ENCODE peak calls at places on chromosomes 1 and 21, in four cellular contexts. Y is right lobe of liver, I is HAP-1, D is left ventricle myocardium inferior. N is an unnamed sample. For H3K9me3, the result is how much of the 10 kb centered on the place peaks cover.

GRCh38 chr21:15455819-15456462 is 273.8 kb upstream of the USP25 start:
- DNase-seq in Y (peak), I (no peak), D (no peak), N (no peak)

GRCh38 chr1:233635765-233636502 is 22.0 kb downstream of the KCNK1 start:
- DNase-seq in Y (no peak), I (no peak), D (no peak), N (no peak)

GRCh38 chr1:181086926-181087325 is 1.6 kb upstream of the IER5 start:
- DNase-seq in Y (no peak), I (no peak), D (no peak), N (no peak)

GRCh38 chr1:64043328-64043727 is 160.1 kb upstream of the UBE2U start:
- DNase-seq in Y (no peak), I (no peak), D (no peak), N (no peak)

GRCh38 chr1:44628962-44629756 is 45.1 kb downstream of the TMEM53 start:
- DNase-seq in Y (no peak), I (no peak), D (no peak), N (no peak)

GRCh38 chr1:236979149-236979890 is 24.9 kb downstream of the MT1HL1 start:
- DNase-seq in Y (no peak), I (no peak), D (no peak), N (no peak)

GRCh38 chr1:77044133-77044849 is 174.9 kb downstream of the PIGK start:
- DNase-seq in Y (no peak), I (no peak), D (no peak), N (no peak)

GRCh38 chr21:44804762-44805161 is 3.1 kb upstream of the UBE2G2 start:
- DNase-seq in Y (no peak), I (no peak), D (no peak), N (no peak)

GRCh38 chr1:147389532-147390184 is 147.2 kb downstream of the CHD1L start:
- DNase-seq in Y (no peak), I (peak), D (no peak), N (no peak)

GRCh38 chr1:243233908-243234307 is 21.2 kb downstream of the CEP170 start:
- DNase-seq in Y (no peak), I (no peak), D (no peak), N (no peak)

GRCh38 chr1:243230914-243231313 is 24.2 kb downstream of the CEP170 start:
- DNase-seq in Y (no peak), I (no peak), D (no peak), N (no peak)

GRCh38 chr1:243227596-243227995 is 27.5 kb downstream of the CEP170 start:
- DNase-seq in Y (no peak), I (no peak), D (no peak), N (no peak)

GRCh38 chr1:243234978-243235657 is 20.0 kb downstream of the CEP170 start:
- DNase-seq in Y (no peak), I (no peak), D (no peak), N (no peak)

GRCh38 chr1:243229526-243229925 is 25.6 kb downstream of the CEP170 start:
- DNase-seq in Y (no peak), I (no peak), D (no peak), N (no peak)
- H3K9me3 ChIP-seq in Y (under half), I (under half), D (under half), N (under half)

GRCh38 chr1:5492861-5493260 is 499.4 kb downstream of the NPHP4 start:
- DNase-seq in Y (no peak), I (no peak), D (no peak), N (no peak)
- H3K9me3 ChIP-seq in Y (under half), I (under half), D (under half), N (under half)

GRCh38 chr1:2823921-2824660 is 22.6 kb upstream of the TTC34 start:
- DNase-seq in Y (no peak), I (no peak), D (no peak), N (no peak)

GRCh38 chr1:2826736-2827292 is 25.3 kb upstream of the TTC34 start:
- DNase-seq in Y (peak), I (no peak), D (no peak), N (no peak)

GRCh38 chr1:2825487-2826189 is 24.1 kb upstream of the TTC34 start:
- DNase-seq in Y (peak), I (no peak), D (no peak), N (no peak)

GRCh38 chr1:2824999-2825398 is 23.5 kb upstream of the TTC34 start:
- DNase-seq in Y (no peak), I (no peak), D (no peak), N (no peak)

DNA sequence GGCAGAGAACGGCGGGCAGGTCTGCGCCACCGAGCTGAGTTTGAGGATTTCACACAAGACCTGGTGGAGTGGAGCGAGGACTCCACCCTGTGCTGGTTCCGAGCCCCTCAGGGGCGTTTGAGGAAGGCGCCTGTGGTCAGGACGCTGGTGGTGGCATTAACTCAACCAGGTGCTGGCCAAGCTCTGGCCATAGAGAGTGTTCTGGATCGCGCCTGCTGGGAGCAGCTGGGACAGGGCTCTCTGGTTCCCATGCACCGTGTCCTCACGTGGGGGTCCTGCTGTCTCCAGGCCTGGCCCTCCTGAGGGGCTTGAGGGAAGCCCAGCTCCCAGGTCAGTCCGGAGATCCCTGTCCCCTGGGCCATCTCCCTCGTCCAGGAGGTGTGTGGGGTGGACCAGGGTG is 24.8 kb upstream of the TTC34 start:
- DNase-seq in Y (peak), I (no peak), D (no peak), N (no peak)
- H3K9me3 ChIP-seq in Y (under half), I (under half), D (under half), N (under half)

DNA sequence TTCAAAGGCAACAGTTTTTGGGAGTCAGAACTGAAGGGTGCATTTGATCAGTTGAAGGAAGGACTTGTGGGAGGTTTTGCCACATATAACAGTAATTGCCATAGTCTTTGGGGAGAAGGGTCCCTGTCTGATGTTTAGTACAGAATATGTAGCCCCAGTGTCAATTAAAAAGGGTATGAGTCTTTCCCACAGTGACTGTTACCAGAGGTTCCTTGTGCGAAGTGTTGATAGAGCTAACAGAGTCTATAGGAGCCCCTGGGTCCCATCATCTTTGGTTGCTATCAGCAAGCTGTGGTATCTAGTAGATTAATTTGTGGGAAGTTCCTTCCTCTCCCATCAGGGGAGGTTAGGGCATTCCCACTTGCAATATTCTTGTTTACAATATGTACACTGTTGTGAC is 329.2 kb downstream of the PTPRU start:
- DNase-seq in Y (no peak), I (no peak), D (no peak), N (no peak)
- H3K9me3 ChIP-seq in Y (under half), I (under half), D (half or more), N (under half)

GRCh38 chr1:107777664-107778047 is 187.3 kb downstream of the VAV3 start:
- DNase-seq in Y (no peak), I (no peak), D (no peak), N (no peak)
- H3K9me3 ChIP-seq in Y (under half), I (under half), D (under half), N (under half)

GRCh38 chr21:38229260-38229877 is 27.4 kb upstream of the KCNJ15 start:
- DNase-seq in Y (no peak), I (no peak), D (no peak), N (no peak)
- H3K9me3 ChIP-seq in Y (under half), I (under half), D (half or more), N (under half)